ENCODE peak calls at places on chromosomes 5 and 9, in nine cellular contexts. R is breast epithelium; Y is activated CD8-positive, alpha-beta memory T cell treated with anti-CD3 and anti-CD28 coated beads, Interleukin-2, amount 10 ng/mL, durations not matched to agents 7 days and 5 days; S is AG08396; J is activated CD4-positive, CD25-positive, alpha-beta regulatory T cell treated with anti-CD3 and anti-CD28 coated beads, Interleukin-2, amount 50 U/mL, for 72 hours; O is activated CD4-positive, alpha-beta T cell treated with anti-CD3 and anti-CD28 coated beads for 48 hours; Q is left ventricle myocardium superior; T is endodermal cell; X is stimulated activated CD8-positive, alpha-beta memory T cell treated with anti-CD3 and anti-CD28 coated beads, Interleukin-7, amount 100 ng/mL, for 4 hours. N is an unnamed sample.

GRCh38 chr9:112815868-112816267 is 65.3 kb downstream of the SNX30 start:
- DNase-seq in Y (no peak), J (no peak), O (no peak), T (no peak), Q (no peak), X (no peak), R (no peak), S (no peak), N (no peak)

GRCh38 chr5:128195316-128195715 is 111.8 kb downstream of the SLC12A2 start:
- DNase-seq in R (no peak), S (no peak), Q (no peak), T (no peak), X (no peak), Y (no peak), J (no peak), O (no peak), N (no peak)

GRCh38 chr9:105055922-105056321 is 128.0 kb upstream of the ABCA1 start:
- DNase-seq in S (no peak), J (no peak), X (no peak), T (no peak), Y (no peak), Q (no peak), O (no peak), R (no peak), N (no peak)

GRCh38 chr5:126523818-126524522 is 71.0 kb downstream of the ALDH7A1 start:
- DNase-seq in T (no peak), X (no peak), Y (no peak), J (no peak), S (no peak), Q (no peak), R (no peak), O (no peak), N (no peak)

GRCh38 chr5:5040712-5041111 is 99.4 kb upstream of the ADAMTS16 start:
- DNase-seq in S (no peak), T (no peak), J (no peak), Y (no peak), O (no peak), Q (no peak), R (no peak), X (no peak), N (no peak)

GRCh38 chr5:82388186-82388585 is 110.0 kb upstream of the RPS23 start:
- DNase-seq in S (peak; percentile 20), O (no peak), Q (no peak), J (no peak), R (no peak), T (no peak), X (no peak), Y (no peak), N (no peak)

GRCh38 chr5:73780297-73781080 is 154.5 kb downstream of the ARHGEF28 start:
- DNase-seq in R (no peak), J (no peak), T (no peak), Q (no peak), S (no peak), Y (no peak), X (no peak), O (no peak), N (no peak)

GRCh38 chr5:150582281-150582791 is 58.1 kb upstream of the SYNPO start:
- DNase-seq in S (no peak), T (peak; percentile 51), Y (no peak), R (no peak), J (no peak), X (no peak), O (no peak), Q (peak; percentile 82), N (peak; percentile 76)

GRCh38 chr5:160357861-160358411 is 12.5 kb downstream of the C1QTNF2 start:
- DNase-seq in O (no peak), T (no peak), Q (peak; percentile 59), J (no peak), S (peak; percentile 43), R (no peak), X (no peak), Y (no peak), N (peak; percentile 34)

GRCh38 chr9:97925497-97926334 is 3.4 kb upstream of the TRMO start:
- DNase-seq in S (no peak), J (no peak), T (no peak), X (no peak), Y (no peak), Q (no peak), O (no peak), R (no peak), N (no peak)

GRCh38 chr9:129465834-129466535 is 154.9 kb downstream of the C9orf50 start:
- DNase-seq in R (no peak), T (no peak), Q (no peak), Y (no peak), J (no peak), S (no peak), X (no peak), O (no peak), N (no peak)

GRCh38 chr5:180399391-180399790 is 46.3 kb upstream of the GFPT2 start:
- DNase-seq in Y (no peak), O (no peak), J (no peak), R (no peak), T (no peak), Q (no peak), S (no peak), X (no peak), N (no peak)

GRCh38 chr9:109351032-109351431 is 30.2 kb upstream of the EPB41L4B start:
- DNase-seq in R (no peak), T (no peak), J (no peak), S (no peak), O (no peak), Q (no peak), Y (no peak), X (no peak), N (no peak)

GRCh38 chr5:62385816-62386400 is 17.8 kb downstream of the DIMT1 start:
- DNase-seq in J (no peak), Q (no peak), R (no peak), X (no peak), O (no peak), Y (no peak), T (no peak), S (no peak), N (no peak)

GRCh38 chr5:163221581-163221980 is 215.8 kb upstream of the CCNG1 start:
- DNase-seq in S (no peak), J (no peak), Y (no peak), O (no peak), T (no peak), Q (no peak), X (no peak), R (no peak), N (no peak)

GRCh38 chr5:175321927-175322532 is 122.0 kb downstream of the DRD1 start:
- DNase-seq in S (peak; percentile 41), Q (no peak), R (no peak), J (no peak), O (peak; percentile 26), Y (peak; percentile 46), X (no peak), T (peak; percentile 90), N (no peak)

GRCh38 chr9:10274156-10274555 is 338.6 kb downstream of the PTPRD start:
- DNase-seq in O (no peak), X (no peak), J (no peak), T (no peak), Q (no peak), S (no peak), R (no peak), Y (no peak), N (no peak)

GRCh38 chr9:92265159-92265558 is 28.3 kb downstream of the IARS1 start:
- DNase-seq in X (no peak), S (peak; percentile 13), T (no peak), R (no peak), J (no peak), Q (no peak), Y (no peak), O (no peak), N (no peak)

GRCh38 chr9:114034176-114034575 is 43.9 kb downstream of the AMBP start:
- DNase-seq in X (no peak), J (no peak), R (no peak), Q (no peak), O (no peak), S (no peak), T (peak; percentile 13), Y (peak; percentile 29), N (no peak)

GRCh38 chr9:131620764-131621520 is 75.6 kb downstream of the PRRT1B start:
- DNase-seq in X (no peak), R (no peak), Q (peak; percentile 22), O (no peak), S (no peak), T (no peak), Y (no peak), J (no peak), N (no peak)

GRCh38 chr5:95817430-95817829 is 5.1 kb downstream of the GLRX start:
- DNase-seq in R (no peak), O (peak; percentile 56), Y (peak; percentile 60), Q (no peak), J (no peak), S (no peak), X (peak; percentile 23), T (no peak), N (no peak)

GRCh38 chr5:142202282-142202681 is 93.7 kb downstream of the NDFIP1 start:
- DNase-seq in T (no peak), J (no peak), R (no peak), Y (no peak), O (no peak), S (peak; percentile 16), Q (no peak), X (no peak), N (no peak)

GRCh38 chr9:112120471-112120925 is 54.6 kb downstream of the SUSD1 start:
- DNase-seq in X (no peak), Y (no peak), Q (no peak), R (no peak), J (no peak), O (no peak), S (no peak), T (no peak), N (no peak)

GRCh38 chr9:3506164-3506563 is 19.6 kb downstream of the RFX3 start:
- DNase-seq in J (no peak), S (no peak), X (no peak), Y (no peak), O (no peak), T (no peak), Q (no peak), R (no peak), N (no peak)

GRCh38 chr5:148452499-148453193 is 68.9 kb downstream of the FBXO38 start:
- DNase-seq in T (no peak), Q (peak; percentile 65), O (no peak), S (no peak), X (no peak), J (no peak), R (no peak), Y (no peak), N (peak; percentile 62)

GRCh38 chr5:29143266-29143665 is 2050.2 kb upstream of the CDH6 start:
- DNase-seq in O (no peak), Q (no peak), R (no peak), T (no peak), Y (no peak), X (no peak), S (no peak), J (no peak), N (no peak)

GRCh38 chr9:115691686-115692085 is 461.9 kb upstream of the PAPPA start:
- DNase-seq in O (no peak), T (no peak), S (no peak), Q (no peak), J (no peak), X (no peak), R (no peak), Y (no peak), N (no peak)

GRCh38 chr5:143562935-143563334 is 159.4 kb upstream of the NR3C1 start:
- DNase-seq in X (no peak), J (no peak), R (no peak), T (no peak), S (peak; percentile 38), Y (no peak), Q (peak; percentile 25), O (no peak), N (no peak)

GRCh38 chr9:35691757-35692301 is 2.1 kb upstream of the TPM2 start:
- DNase-seq in J (no peak), Q (no peak), O (no peak), X (no peak), Y (no peak), R (no peak), S (no peak), T (peak; percentile 66), N (no peak)

GRCh38 chr5:123125953-123126352 is 36.9 kb downstream of the PRDM6 start:
- DNase-seq in Y (no peak), O (no peak), J (no peak), S (peak; percentile 16), Q (no peak), R (no peak), X (no peak), T (no peak), N (no peak)

GRCh38 chr5:114857951-114858401 is 311.7 kb downstream of the TRIM36 start:
- DNase-seq in O (no peak), J (no peak), R (no peak), S (no peak), T (peak; percentile 53), X (no peak), Q (peak; percentile 29), Y (no peak), N (no peak)

N was measured in left ventricle myocardium inferior.